ENCODE peak calls at places on chromosomes 12 and 14, in five cellular contexts. One of them, this sample, is unnamed.

GRCh38 chr12:111330800-111331752 is 37.8 kb downstream of the PHETA1 start:
- DNase-seq in HepG2: peak
- DNase-seq in SK-N-SH: no peak
- DNase-seq in K562: peak
- DNase-seq in GM12878: no peak
- DNase-seq in this sample: peak

GRCh38 chr14:68583527-68584275 is 209.2 kb downstream of the ZFP36L1 start:
- DNase-seq in HepG2: no peak
- DNase-seq in SK-N-SH: no peak
- DNase-seq in K562: no peak
- DNase-seq in GM12878: no peak
- DNase-seq in this sample: no peak

GRCh38 chr12:30847259-30847658 is 79.3 kb upstream of the TSPAN11 start:
- DNase-seq in HepG2: peak
- DNase-seq in SK-N-SH: peak
- DNase-seq in K562: no peak
- DNase-seq in GM12878: peak
- DNase-seq in this sample: no peak

GRCh38 chr12:64459388-64460024 is 7.6 kb downstream of the TBK1 start:
- DNase-seq in HepG2: no peak
- DNase-seq in SK-N-SH: no peak
- DNase-seq in K562: no peak
- DNase-seq in GM12878: no peak
- DNase-seq in this sample: no peak

GRCh38 chr12:31959701-31960391 is 631 bp downstream of the RESF1 start:
- DNase-seq in HepG2: peak
- DNase-seq in SK-N-SH: peak
- DNase-seq in K562: peak
- DNase-seq in GM12878: peak
- DNase-seq in this sample: peak

GRCh38 chr12:67794151-67794550 is 145.6 kb downstream of the DYRK2 start:
- DNase-seq in HepG2: no peak
- DNase-seq in SK-N-SH: no peak
- DNase-seq in K562: no peak
- DNase-seq in GM12878: no peak
- DNase-seq in this sample: no peak

GRCh38 chr12:14399871-14400270 is 34.4 kb downstream of the ATF7IP start:
- DNase-seq in HepG2: no peak
- DNase-seq in SK-N-SH: no peak
- DNase-seq in K562: no peak
- DNase-seq in GM12878: no peak
- DNase-seq in this sample: no peak

GRCh38 chr12:46470039-46470627 is 97.6 kb upstream of the SLC38A2 start:
- DNase-seq in HepG2: no peak
- DNase-seq in SK-N-SH: no peak
- DNase-seq in K562: no peak
- DNase-seq in GM12878: no peak
- DNase-seq in this sample: no peak

GRCh38 chr12:1443421-1444141 is 150.8 kb downstream of the FBXL14 start:
- DNase-seq in HepG2: no peak
- DNase-seq in SK-N-SH: no peak
- DNase-seq in K562: no peak
- DNase-seq in GM12878: no peak
- DNase-seq in this sample: no peak

DNA sequence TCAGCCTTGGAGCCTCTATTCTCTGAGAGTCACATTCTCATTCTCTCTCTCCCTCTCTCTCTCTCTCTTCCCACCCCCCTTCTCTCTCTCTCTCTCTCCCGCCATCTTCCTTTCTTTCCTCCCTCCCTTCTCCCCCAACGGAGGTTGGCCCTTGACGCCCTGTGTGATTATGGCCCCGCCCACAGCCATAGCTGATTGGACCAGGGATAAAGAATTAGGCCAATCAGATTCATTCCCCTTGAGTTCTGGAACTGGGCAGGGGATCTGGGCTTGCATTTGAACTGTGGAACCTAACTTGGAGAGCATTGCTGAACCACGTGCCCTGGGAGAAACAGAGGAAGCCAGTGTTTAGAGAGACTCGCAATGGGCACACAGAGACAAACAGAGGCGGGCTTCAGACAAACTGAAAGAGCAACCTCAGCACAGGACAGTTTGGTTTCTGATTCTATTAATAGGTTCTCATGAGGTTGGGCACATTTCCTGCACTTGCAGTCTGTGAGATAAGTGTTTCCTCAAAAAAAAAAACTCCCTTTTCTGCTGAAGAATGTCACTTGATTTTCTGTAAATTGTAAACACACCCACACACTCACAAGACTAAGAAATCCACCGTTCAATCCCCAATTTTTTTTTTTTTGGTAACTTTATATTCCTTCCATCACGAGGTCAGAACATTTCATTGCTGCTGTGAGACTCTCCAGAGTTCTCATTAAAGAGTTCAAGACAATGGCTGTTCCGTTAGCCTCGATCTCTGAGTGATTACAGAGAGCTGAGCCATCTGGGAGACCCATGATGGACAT is 3.6 kb upstream of the P2RX7 start:
- DNase-seq in HepG2: peak
- DNase-seq in SK-N-SH: peak
- DNase-seq in K562: peak
- DNase-seq in GM12878: peak
- DNase-seq in this sample: no peak
- TF ChIP-seq FOXM1 in HepG2: no peak
- TF ChIP-seq FOXM1 in SK-N-SH: no peak
- TF ChIP-seq FOXM1 in K562: peak
- TF ChIP-seq FOXM1 in GM12878: peak
- TF ChIP-seq FOXM1 in this sample: no peak

DNA sequence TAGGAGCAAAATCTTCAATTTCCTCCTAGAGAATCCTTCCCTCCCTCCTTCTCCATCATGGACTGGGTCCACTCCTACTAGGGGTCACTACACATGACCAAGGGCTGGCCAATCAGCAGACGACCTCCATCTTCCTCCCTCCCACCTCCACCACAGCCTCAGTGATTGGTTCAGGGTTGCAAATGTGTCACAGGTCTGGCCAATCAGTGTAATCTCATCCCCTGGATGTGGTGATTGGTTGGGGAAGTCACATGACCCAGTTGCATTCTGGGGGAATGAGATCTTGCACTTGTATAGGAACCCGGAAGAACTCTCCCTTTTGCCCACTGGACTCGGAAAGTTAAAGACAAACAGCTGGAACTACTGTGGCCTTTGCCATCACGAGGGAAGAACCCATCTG is 169.2 kb downstream of the PIWIL1 start:
- DNase-seq in HepG2: no peak
- DNase-seq in SK-N-SH: no peak
- DNase-seq in K562: peak
- DNase-seq in GM12878: no peak
- DNase-seq in this sample: no peak
- TF ChIP-seq FOXM1 in HepG2: no peak
- TF ChIP-seq FOXM1 in SK-N-SH: no peak
- TF ChIP-seq FOXM1 in K562: no peak
- TF ChIP-seq FOXM1 in GM12878: no peak
- TF ChIP-seq FOXM1 in this sample: no peak

GRCh38 chr14:84208451-84208850 is 1321.5 kb upstream of the FLRT2 start:
- DNase-seq in HepG2: no peak
- DNase-seq in SK-N-SH: no peak
- DNase-seq in K562: no peak
- DNase-seq in GM12878: no peak
- DNase-seq in this sample: no peak
- TF ChIP-seq FOXM1 in HepG2: no peak
- TF ChIP-seq FOXM1 in SK-N-SH: no peak
- TF ChIP-seq FOXM1 in K562: no peak
- TF ChIP-seq FOXM1 in GM12878: no peak
- TF ChIP-seq FOXM1 in this sample: no peak

DNA sequence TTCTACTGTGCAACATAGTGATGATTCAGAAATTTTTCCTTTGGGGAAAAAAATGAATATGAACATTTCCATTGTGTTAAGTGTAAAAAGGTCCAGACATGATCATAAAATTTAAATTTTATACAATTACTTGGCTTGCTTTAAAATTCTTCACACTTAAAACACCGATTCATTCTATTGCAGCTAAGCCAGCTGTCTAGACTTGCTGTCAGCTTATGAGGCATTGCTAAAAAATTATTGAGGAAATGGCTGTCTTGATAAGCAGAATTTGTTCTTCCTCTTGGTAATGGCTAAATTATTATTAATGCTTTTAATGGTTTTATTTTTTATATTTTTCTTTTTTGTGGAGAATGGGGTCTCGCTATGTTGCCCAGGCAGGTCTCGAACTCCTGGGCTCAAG is 1.8 kb downstream of the LYSET start:
- DNase-seq in HepG2: no peak
- DNase-seq in SK-N-SH: no peak
- DNase-seq in K562: no peak
- DNase-seq in GM12878: no peak
- DNase-seq in this sample: no peak
- TF ChIP-seq FOXM1 in HepG2: no peak
- TF ChIP-seq FOXM1 in SK-N-SH: no peak
- TF ChIP-seq FOXM1 in K562: no peak
- TF ChIP-seq FOXM1 in GM12878: no peak
- TF ChIP-seq FOXM1 in this sample: no peak

DNA sequence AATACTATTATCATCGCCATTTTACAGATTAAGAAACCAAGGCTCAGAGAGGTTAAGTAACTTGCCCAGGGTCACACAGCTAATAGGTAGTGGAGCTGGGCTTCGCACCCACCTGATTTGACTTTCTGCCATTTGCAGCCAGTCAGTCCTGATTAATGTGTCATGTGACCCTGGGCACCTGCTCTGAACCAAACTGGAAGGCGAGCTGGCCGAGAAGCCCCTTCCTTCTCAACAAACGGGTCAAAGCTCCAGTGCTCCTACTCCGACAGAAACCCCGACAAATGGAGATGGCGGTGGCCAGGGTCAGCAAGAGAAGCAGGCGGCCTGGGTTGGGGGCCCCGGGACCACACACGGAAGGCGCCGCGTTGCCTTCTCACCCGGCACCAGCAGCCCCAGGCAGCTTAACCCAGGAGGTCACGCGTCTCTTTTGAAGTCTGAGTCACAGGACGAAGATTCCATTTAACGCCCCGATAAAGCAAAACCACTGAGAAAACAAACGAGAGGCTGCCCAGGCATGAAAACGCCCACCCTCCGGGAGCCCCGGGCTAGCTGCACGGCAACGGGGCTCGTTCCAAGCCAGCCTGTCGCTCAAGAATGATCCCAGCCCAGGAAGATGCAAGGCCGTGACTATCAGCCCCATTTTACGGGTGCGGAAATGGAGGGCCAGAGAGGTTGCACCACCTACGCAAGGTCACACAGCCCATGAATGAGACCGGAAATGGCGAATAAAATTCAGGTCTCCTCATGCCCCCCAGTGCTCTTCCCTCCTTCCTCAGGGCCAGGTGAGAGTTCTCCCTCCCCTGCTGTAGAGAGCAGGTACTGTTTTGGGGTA is 124.8 kb downstream of the SCARB1 start:
- DNase-seq in HepG2: peak
- DNase-seq in SK-N-SH: no peak
- DNase-seq in K562: no peak
- DNase-seq in GM12878: no peak
- DNase-seq in this sample: no peak
- TF ChIP-seq FOXM1 in HepG2: no peak
- TF ChIP-seq FOXM1 in SK-N-SH: no peak
- TF ChIP-seq FOXM1 in K562: no peak
- TF ChIP-seq FOXM1 in GM12878: no peak
- TF ChIP-seq FOXM1 in this sample: no peak

GRCh38 chr14:76922092-76922491 is 95.9 kb downstream of the LRRC74A start:
- DNase-seq in HepG2: no peak
- DNase-seq in SK-N-SH: no peak
- DNase-seq in K562: no peak
- DNase-seq in GM12878: no peak
- DNase-seq in this sample: no peak

GRCh38 chr14:76926521-76927251 is 100.5 kb downstream of the LRRC74A start:
- DNase-seq in HepG2: no peak
- DNase-seq in SK-N-SH: peak
- DNase-seq in K562: no peak
- DNase-seq in GM12878: no peak
- DNase-seq in this sample: no peak

GRCh38 chr14:76923422-76924362 is 97.5 kb downstream of the LRRC74A start:
- DNase-seq in HepG2: no peak
- DNase-seq in SK-N-SH: no peak
- DNase-seq in K562: no peak
- DNase-seq in GM12878: no peak
- DNase-seq in this sample: no peak

GRCh38 chr14:76922599-76922998 is 96.4 kb downstream of the LRRC74A start:
- DNase-seq in HepG2: no peak
- DNase-seq in SK-N-SH: no peak
- DNase-seq in K562: no peak
- DNase-seq in GM12878: no peak
- DNase-seq in this sample: no peak

GRCh38 chr14:76924363-76925151 is 98.3 kb downstream of the LRRC74A start:
- DNase-seq in HepG2: peak
- DNase-seq in SK-N-SH: peak
- DNase-seq in K562: no peak
- DNase-seq in GM12878: no peak
- DNase-seq in this sample: no peak
- TF ChIP-seq FOXM1 in HepG2: no peak
- TF ChIP-seq FOXM1 in SK-N-SH: no peak
- TF ChIP-seq FOXM1 in K562: no peak
- TF ChIP-seq FOXM1 in GM12878: no peak
- TF ChIP-seq FOXM1 in this sample: no peak

DNA sequence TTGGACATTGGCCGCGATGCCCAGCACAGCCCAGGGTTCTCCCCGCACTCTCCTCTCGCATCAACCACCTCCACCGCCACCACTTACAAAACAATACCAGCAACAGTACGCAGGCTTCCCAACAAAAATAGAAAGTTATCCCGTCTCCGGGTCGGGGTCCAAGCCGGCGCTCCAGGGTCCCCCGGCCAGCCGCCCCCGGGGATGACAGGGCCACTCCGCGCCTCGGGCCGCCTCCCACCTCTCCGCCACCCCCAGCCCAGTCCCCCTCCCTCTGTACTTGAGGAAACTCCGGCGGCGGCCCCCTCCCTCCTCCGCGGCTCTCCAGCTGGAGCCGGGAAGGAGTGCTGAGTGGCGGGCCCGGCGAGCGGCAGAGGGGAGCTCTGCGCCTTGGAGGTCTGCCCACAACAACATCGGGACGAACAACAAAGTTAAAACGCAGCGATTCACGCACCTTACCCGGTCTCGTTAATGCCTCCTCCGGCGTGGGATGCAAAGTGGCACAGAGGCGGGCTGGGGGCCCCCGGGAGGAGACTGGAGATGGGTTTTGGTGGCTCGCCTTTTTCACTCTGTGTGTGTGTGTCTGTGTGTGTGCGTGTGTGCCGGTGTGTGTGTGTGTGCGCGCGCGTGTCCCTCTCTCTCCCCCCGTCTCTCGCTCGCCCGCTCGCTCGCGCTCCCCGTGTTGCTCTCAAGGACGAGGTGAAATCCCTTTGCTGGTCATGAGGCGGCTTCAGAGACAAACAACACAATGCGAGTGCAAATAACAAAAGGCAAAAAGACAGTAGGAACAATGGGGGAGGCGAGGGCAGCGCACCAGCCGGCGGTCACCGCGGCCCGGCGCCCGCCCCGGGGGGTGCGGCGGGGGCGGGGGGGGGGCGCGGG is 386.8 kb downstream of the BCAT1 start:
- DNase-seq in HepG2: no peak
- DNase-seq in SK-N-SH: peak
- DNase-seq in K562: no peak
- DNase-seq in GM12878: no peak
- DNase-seq in this sample: peak
- TF ChIP-seq FOXM1 in HepG2: no peak
- TF ChIP-seq FOXM1 in SK-N-SH: no peak
- TF ChIP-seq FOXM1 in K562: no peak
- TF ChIP-seq FOXM1 in GM12878: no peak
- TF ChIP-seq FOXM1 in this sample: no peak

This sample was measured in HEK293T.